ENCODE peak calls at places on chromosomes 7 and 10, in five cellular contexts. F, W, X, K and N are unnamed samples.
A peak's percentile ranks its signal among the peaks of the same experiment; 100 is the strongest.

GRCh38 chr7:27579565-27579964 is 83.1 kb downstream of the HIBADH start:
- DNase-seq in X (no peak), W (no peak), F (no peak), K (no peak), N (no peak)

GRCh38 chr10:7529638-7530037 is 118.8 kb upstream of the SFMBT2 start:
- DNase-seq in F (no peak), K (no peak), W (peak; percentile 47), X (no peak), N (peak; percentile 23)

GRCh38 chr7:2099036-2099957 is 133.4 kb downstream of the MAD1L1 start:
- DNase-seq in W (peak; percentile 20), F (no peak), X (no peak), K (no peak), N (peak; percentile 53)

GRCh38 chr7:47771301-47771989 is 176.8 kb downstream of the PKD1L1 start:
- DNase-seq in X (no peak), F (no peak), K (no peak), W (no peak), N (no peak)

GRCh38 chr7:150978136-150978789 is at the start of gene KCNH2:
- DNase-seq in F (no peak), X (no peak), K (no peak), W (peak; percentile 80), N (no peak)

GRCh38 chr10:71429304-71429703 is 32.6 kb downstream of the CDH23 start:
- DNase-seq in W (no peak), X (no peak), K (peak; percentile 10), F (no peak), N (no peak)

GRCh38 chr7:84274029-84274638 is 79.5 kb upstream of the SEMA3A start:
- DNase-seq in K (no peak), X (no peak), W (no peak), F (no peak), N (no peak)

GRCh38 chr7:45053401-45053800 is 35.4 kb downstream of the NACAD start:
- DNase-seq in X (peak; percentile 5), W (no peak), F (no peak), K (no peak), N (no peak)

GRCh38 chr7:23594879-23595604 is 2.1 kb upstream of the CCDC126 start:
- DNase-seq in X (no peak), W (no peak), K (no peak), F (no peak), N (peak; percentile 73)

GRCh38 chr10:67609996-67610793 is 85.8 kb downstream of the CTNNA3 start:
- DNase-seq in K (no peak), X (no peak), F (no peak), W (no peak), N (no peak)

GRCh38 chr7:35754741-35755140 is 46.1 kb upstream of the SEPTIN7 start:
- DNase-seq in W (no peak), F (no peak), K (no peak), X (no peak), N (no peak)

GRCh38 chr7:99392659-99393362 is 15.6 kb downstream of the PDAP1 start:
- DNase-seq in W (no peak), F (peak; percentile 88), X (peak; percentile 76), K (peak; percentile 76), N (peak; percentile 91)

GRCh38 chr7:18320971-18321567 is 174.5 kb upstream of the HDAC9 start:
- DNase-seq in K (no peak), W (no peak), X (no peak), F (no peak), N (no peak)

GRCh38 chr10:30039567-30039966 is 19.8 kb downstream of the JCAD start:
- DNase-seq in X (no peak), K (no peak), W (no peak), F (no peak), N (no peak)

GRCh38 chr10:59362991-59363390 is 642 bp upstream of the FAM13C start:
- DNase-seq in F (peak; percentile 66), X (peak; percentile 58), W (no peak), K (peak; percentile 82), N (peak; percentile 13)

GRCh38 chr10:19592276-19592675 is 224.0 kb upstream of the PLXDC2 start:
- DNase-seq in W (no peak), F (no peak), X (no peak), K (no peak), N (no peak)

GRCh38 chr7:98879198-98879988 is 1.1 kb downstream of the TRRAP start:
- DNase-seq in F (peak; percentile 66), X (no peak), K (no peak), W (peak; percentile 80), N (peak; percentile 81)

GRCh38 chr10:110067960-110068770 is 60.4 kb downstream of the ADD3 start:
- DNase-seq in W (peak; percentile 85), F (no peak), X (no peak), K (no peak), N (peak; percentile 72)

GRCh38 chr7:93245525-93246432 is 13.6 kb downstream of the VPS50 start:
- DNase-seq in F (no peak), K (no peak), W (no peak), X (no peak), N (no peak)

GRCh38 chr7:116731019-116731388 is 59.0 kb downstream of the MET start:
- DNase-seq in W (no peak), F (no peak), K (no peak), X (no peak), N (no peak)

GRCh38 chr7:155975490-155975889 is 163.2 kb upstream of the SHH start:
- DNase-seq in W (no peak), K (peak; percentile 1), F (peak; percentile 44), X (peak; percentile 20), N (no peak)

GRCh38 chr7:30697716-30698460 is 15.6 kb upstream of the CRHR2 start:
- DNase-seq in F (no peak), W (no peak), X (no peak), K (no peak), N (no peak)

GRCh38 chr10:63504145-63504881 is 16.9 kb upstream of the REEP3 start:
- DNase-seq in X (no peak), W (no peak), K (no peak), F (no peak), N (no peak)

GRCh38 chr7:76063525-76063924 is 15.6 kb downstream of the MDH2 start:
- DNase-seq in X (peak; percentile 74), W (no peak), K (no peak), F (no peak), N (no peak)

GRCh38 chr7:41942468-41943097 is 239.7 kb upstream of the INHBA start:
- DNase-seq in K (peak; percentile 51), W (no peak), X (no peak), F (no peak), N (no peak)

GRCh38 chr7:101163281-101164070 is 1.9 kb downstream of the VGF start:
- DNase-seq in F (no peak), K (no peak), X (no peak), W (peak; percentile 84), N (no peak)

GRCh38 chr10:78457804-78458483 is 424.3 kb downstream of the RPS24 start:
- DNase-seq in X (no peak), F (no peak), W (no peak), K (no peak), N (no peak)
- TF ChIP-seq CTCF in X (no peak), F (no peak), W (no peak), K (no peak), N (no peak)

GRCh38 chr10:17290226-17290625 is 62.2 kb downstream of the VIM start:
- DNase-seq in X (no peak), F (no peak), K (no peak), W (no peak), N (peak; percentile 35)
- TF ChIP-seq CTCF in X (no peak), F (peak; percentile 24), K (peak; percentile 28), W (peak; percentile 24), N (peak; percentile 39)

GRCh38 chr10:113854757-113855626 is 531 bp downstream of the NHLRC2 start:
- DNase-seq in W (peak; percentile 71), K (peak; percentile 51), X (no peak), F (peak; percentile 77), N (peak; percentile 45)
- TF ChIP-seq CTCF in W (peak; percentile 31), K (peak; percentile 21), X (no peak), F (peak; percentile 17), N (no peak)

GRCh38 chr10:2130906-2131305 is 393.6 kb upstream of the ADARB2 start:
- DNase-seq in X (no peak), F (no peak), W (no peak), K (no peak), N (no peak)
- TF ChIP-seq CTCF in X (no peak), F (no peak), W (no peak), K (no peak), N (no peak)